ENCODE peak calls at places on chromosomes 13 and 19, in nine cellular contexts. R, Z, N, E, L, C, Y, D and M are unnamed samples.

GRCh38 chr13:112444001-112444311 is 67.8 kb downstream of the SPACA7 start:
- DNase-seq in R (peak; percentile 19), E (peak; percentile 78), L (peak; percentile 40), Y (peak; percentile 49), D (peak; percentile 63), C (peak; percentile 80), Z (no peak), N (peak; percentile 31), M (no peak)

GRCh38 chr19:41434450-41434849 is 5.3 kb downstream of the DMAC2 start:
- DNase-seq in E (no peak), Y (no peak), D (no peak), L (no peak), C (no peak), N (no peak), Z (no peak), R (no peak), M (no peak)

GRCh38 chr13:82358284-82358683 is 1524.0 kb downstream of the SLITRK1 start:
- DNase-seq in D (no peak), E (no peak), N (no peak), L (peak; percentile 26), Z (no peak), Y (no peak), C (no peak), R (no peak), M (no peak)

GRCh38 chr19:37362733-37363132 is 8.2 kb upstream of the ZNF527 start:
- DNase-seq in Z (no peak), L (peak; percentile 12), R (no peak), N (no peak), Y (no peak), C (no peak), D (no peak), E (peak; percentile 40), M (no peak)

GRCh38 chr19:47094557-47095517 is 18.7 kb downstream of the ZC3H4 start:
- DNase-seq in Z (no peak), N (no peak), C (peak; percentile 69), L (no peak), D (peak; percentile 49), E (no peak), R (no peak), Y (peak; percentile 56), M (no peak)

GRCh38 chr13:56201834-56202233 is 938.9 kb upstream of the PRR20A start:
- DNase-seq in C (no peak), L (no peak), R (no peak), Z (no peak), Y (no peak), E (no peak), D (no peak), N (no peak), M (no peak)

GRCh38 chr19:47494211-47494547 is 10.2 kb upstream of the KPTN start:
- DNase-seq in N (no peak), L (no peak), D (peak; percentile 4), C (no peak), R (no peak), E (no peak), Y (no peak), Z (no peak), M (no peak)

GRCh38 chr13:99774644-99775043 is 196.9 kb downstream of the ZIC5 start:
- DNase-seq in L (no peak), Y (no peak), R (no peak), Z (no peak), C (no peak), E (no peak), N (no peak), D (no peak), M (no peak)

GRCh38 chr19:18193388-18194207 is 580 bp downstream of the MPV17L2 start:
- DNase-seq in Y (no peak), N (no peak), D (peak; percentile 58), C (no peak), Z (no peak), E (no peak), L (peak; percentile 8), R (no peak), M (no peak)

GRCh38 chr19:18192673-18193387 is at the start of gene MPV17L2:
- DNase-seq in C (peak; percentile 99), N (peak; percentile 99), E (peak; percentile 99), R (peak; percentile 100), Y (peak; percentile 97), D (peak; percentile 100), L (peak; percentile 100), Z (peak; percentile 99), M (peak; percentile 100)

GRCh38 chr19:18196511-18196845 is 3.5 kb downstream of the MPV17L2 start:
- DNase-seq in N (no peak), Z (no peak), D (no peak), R (no peak), L (no peak), Y (no peak), C (no peak), E (no peak), M (no peak)

GRCh38 chr19:18194208-18194530 is 1.2 kb downstream of the MPV17L2 start:
- DNase-seq in L (no peak), N (no peak), C (no peak), R (no peak), D (no peak), Z (no peak), Y (no peak), E (no peak), M (no peak)

DNA sequence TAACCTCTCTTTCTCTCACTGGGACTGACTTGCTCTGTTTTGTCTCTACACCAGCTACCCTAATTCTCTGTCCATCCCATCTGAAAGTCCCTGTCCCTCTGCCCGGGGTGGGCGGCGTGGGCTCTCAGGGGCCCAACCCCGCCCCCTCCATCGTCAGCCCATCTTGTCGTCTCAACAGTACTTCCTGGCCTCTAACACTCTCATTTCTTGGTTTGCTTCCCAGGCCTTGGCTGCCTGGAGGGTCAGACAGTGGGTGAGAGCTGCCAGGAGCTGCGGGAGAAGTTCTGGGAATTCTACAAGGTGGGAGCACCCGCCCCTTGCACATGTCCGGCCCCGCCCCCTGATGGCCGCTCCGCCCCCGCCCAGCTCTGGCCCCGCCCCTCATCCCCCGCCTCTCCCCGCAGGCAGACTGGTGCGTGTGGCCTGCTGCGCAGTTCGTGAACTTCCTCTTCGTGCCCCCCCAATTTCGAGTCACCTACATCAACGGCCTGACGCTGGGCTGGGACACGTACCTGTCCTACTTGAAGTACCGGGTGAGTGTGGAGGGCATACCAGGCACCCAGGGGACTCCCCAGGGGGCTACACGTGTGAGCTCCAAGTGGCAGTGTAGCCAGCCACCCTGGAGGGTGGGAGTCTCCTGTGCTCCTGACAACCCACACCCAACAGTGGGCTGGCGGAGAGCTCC is 1.7 kb downstream of the MPV17L2 start:
- DNase-seq in R (peak; percentile 65), N (peak; percentile 74), Z (no peak), E (peak; percentile 78), L (peak; percentile 57), D (peak; percentile 66), Y (no peak), C (peak; percentile 50), M (no peak)
- H3K4me3 ChIP-seq in R (peak overlapping the region; percentile 78), N (peak overlapping the region; percentile 6), Z (peak overlapping the region; percentile 23), E (peak overlapping the region; percentile 83), L (peak overlapping the region; percentile 77), D (peak overlapping the region; percentile 90), Y (peak overlapping the region; percentile 27), C (no peak overlapping the region), M (no peak overlapping the region)

GRCh38 chr13:50124536-50125305 is 109.5 kb downstream of the KCNRG start:
- DNase-seq in D (peak; percentile 99), R (no peak), Z (peak; percentile 92), N (peak; percentile 95), E (peak; percentile 97), C (peak; percentile 97), Y (peak; percentile 96), L (peak; percentile 38), M (no peak)

GRCh38 chr13:50125306-50125555 is 110.0 kb downstream of the KCNRG start:
- DNase-seq in N (no peak), L (no peak), E (no peak), Y (no peak), D (no peak), C (no peak), Z (no peak), R (no peak), M (no peak)

GRCh38 chr13:50123002-50123401 is 107.8 kb downstream of the KCNRG start:
- DNase-seq in D (no peak), R (no peak), E (no peak), N (no peak), C (peak; percentile 22), Z (no peak), Y (no peak), L (no peak), M (no peak)

GRCh38 chr13:50123515-50123861 is 108.2 kb downstream of the KCNRG start:
- DNase-seq in L (no peak), N (no peak), E (no peak), Y (no peak), R (no peak), C (no peak), Z (no peak), D (no peak), M (no peak)

DNA sequence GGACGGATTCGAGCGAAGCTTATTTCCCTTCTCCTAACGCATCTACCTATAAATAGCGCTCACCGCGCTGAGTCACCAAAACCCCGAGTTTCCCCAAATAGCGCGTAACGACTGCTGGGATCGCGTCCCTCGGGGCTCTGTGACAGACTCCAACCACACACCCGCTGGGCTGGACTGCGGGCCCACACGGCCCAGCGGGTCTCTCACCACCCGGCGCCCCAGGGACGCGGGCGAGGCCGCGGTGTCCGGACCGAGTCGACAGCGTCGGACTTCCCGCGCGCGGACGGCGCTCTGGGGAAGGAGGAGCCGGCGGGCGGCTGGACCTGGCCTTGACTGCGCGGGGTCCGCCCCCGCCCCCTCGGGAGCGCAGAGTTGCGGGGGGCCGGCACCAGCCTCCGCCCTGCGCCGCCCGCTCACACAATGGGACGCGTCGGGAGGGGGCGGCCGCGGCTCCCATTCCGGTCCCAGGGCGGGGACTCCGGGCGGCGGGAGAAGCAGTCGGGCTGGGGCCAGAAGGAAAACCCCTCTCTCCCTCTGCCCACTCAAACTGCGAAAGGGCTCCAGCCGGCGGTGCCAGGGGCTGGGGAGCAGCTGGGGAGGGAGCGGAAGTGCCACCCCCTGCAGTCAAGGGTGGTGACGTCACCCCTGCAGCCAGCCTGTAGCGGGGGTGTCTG is 108.8 kb downstream of the KCNRG start:
- DNase-seq in R (peak; percentile 87), E (no peak), L (peak; percentile 94), N (peak; percentile 72), C (peak; percentile 85), Z (peak; percentile 81), Y (peak; percentile 70), D (peak; percentile 94), M (peak; percentile 92)
- TF ChIP-seq CTCF in R (no peak), E (no peak), L (no peak), N (no peak), C (no peak), Z (no peak), Y (no peak), D (no peak), M (peak; percentile 7)

GRCh38 chr13:114173753-114174152 is 5.3 kb upstream of the CFAP97D2 start:
- DNase-seq in Y (no peak), C (no peak), N (no peak), D (no peak), R (no peak), E (no peak), Z (no peak), L (peak; percentile 24), M (no peak)

GRCh38 chr13:114173261-114173660 is 5.8 kb upstream of the CFAP97D2 start:
- DNase-seq in C (no peak), Z (no peak), N (no peak), E (no peak), D (no peak), R (no peak), Y (no peak), L (no peak), M (no peak)

GRCh38 chr13:114179087-114179658 is at the start of gene CFAP97D2:
- DNase-seq in Y (no peak), L (no peak), C (no peak), N (no peak), E (no peak), D (no peak), R (no peak), Z (no peak), M (no peak)

GRCh38 chr13:114174529-114174941 is 4.5 kb upstream of the CFAP97D2 start:
- DNase-seq in L (no peak), Y (no peak), C (no peak), D (no peak), Z (no peak), E (no peak), N (no peak), R (no peak), M (no peak)

DNA sequence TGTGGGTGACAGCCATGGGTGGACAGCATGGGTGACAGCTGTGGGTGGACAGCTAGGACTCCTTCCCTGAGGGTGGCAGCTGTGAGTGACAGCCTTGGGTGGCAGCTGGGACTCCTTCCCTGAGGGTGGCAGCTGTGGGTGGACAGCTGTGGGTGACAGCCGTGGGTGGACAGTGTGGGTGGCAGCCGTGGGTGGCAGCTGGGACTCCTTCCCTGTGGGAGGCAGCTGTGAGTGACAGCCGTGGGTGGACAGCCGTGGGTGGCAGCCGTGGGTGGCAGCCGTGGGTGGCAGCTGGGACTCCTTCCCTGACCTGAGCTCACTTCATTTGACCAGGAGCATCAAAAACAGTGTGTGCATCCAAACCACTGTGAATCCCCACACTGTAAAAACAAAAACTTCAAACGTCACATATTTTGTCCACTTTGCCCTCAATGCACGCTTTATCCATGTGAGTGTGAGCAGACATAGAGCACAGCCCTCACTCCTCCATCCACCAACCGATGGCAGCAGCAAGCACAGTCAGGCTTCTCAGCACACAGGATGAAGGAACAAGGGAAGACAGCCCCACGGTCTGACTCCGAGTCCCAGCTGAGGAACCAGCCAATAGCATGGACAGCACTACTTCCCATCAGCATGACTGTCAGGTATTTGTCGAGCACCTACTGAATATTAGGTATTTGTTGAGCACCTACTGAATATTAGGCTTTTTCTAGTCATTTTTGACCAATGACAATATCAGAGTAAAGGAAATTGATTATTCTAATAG is 1.6 kb upstream of the CFAP97D2 start:
- DNase-seq in C (no peak), D (no peak), Y (no peak), E (no peak), Z (no peak), N (no peak), R (no peak), L (peak; percentile 16), M (no peak)
- H3K4me3 ChIP-seq in C (no peak overlapping the region), D (no peak overlapping the region), Y (no peak overlapping the region), E (no peak overlapping the region), Z (no peak overlapping the region), N (no peak overlapping the region), R (no peak overlapping the region), L (no peak overlapping the region), M (no peak overlapping the region)

GRCh38 chr19:55099557-55100506 is 17.6 kb downstream of the PPP1R12C start:
- DNase-seq in N (peak; percentile 16), E (no peak), R (no peak), Z (no peak), Y (no peak), L (no peak), C (no peak), D (peak; percentile 48), M (no peak)

GRCh38 chr19:55097864-55098715 is 19.3 kb downstream of the PPP1R12C start:
- DNase-seq in C (no peak), Y (no peak), R (no peak), Z (no peak), L (no peak), E (no peak), D (no peak), N (no peak), M (no peak)

GRCh38 chr19:55096061-55096701 is 20.5 kb downstream of the EPS8L1 start:
- DNase-seq in R (no peak), Z (no peak), E (no peak), L (no peak), Y (no peak), C (no peak), N (no peak), D (peak; percentile 28), M (no peak)

GRCh38 chr19:55101261-55101660 is 16.2 kb downstream of the PPP1R12C start:
- DNase-seq in E (no peak), Y (no peak), R (no peak), N (no peak), Z (no peak), L (no peak), D (peak; percentile 24), C (no peak), M (no peak)

DNA sequence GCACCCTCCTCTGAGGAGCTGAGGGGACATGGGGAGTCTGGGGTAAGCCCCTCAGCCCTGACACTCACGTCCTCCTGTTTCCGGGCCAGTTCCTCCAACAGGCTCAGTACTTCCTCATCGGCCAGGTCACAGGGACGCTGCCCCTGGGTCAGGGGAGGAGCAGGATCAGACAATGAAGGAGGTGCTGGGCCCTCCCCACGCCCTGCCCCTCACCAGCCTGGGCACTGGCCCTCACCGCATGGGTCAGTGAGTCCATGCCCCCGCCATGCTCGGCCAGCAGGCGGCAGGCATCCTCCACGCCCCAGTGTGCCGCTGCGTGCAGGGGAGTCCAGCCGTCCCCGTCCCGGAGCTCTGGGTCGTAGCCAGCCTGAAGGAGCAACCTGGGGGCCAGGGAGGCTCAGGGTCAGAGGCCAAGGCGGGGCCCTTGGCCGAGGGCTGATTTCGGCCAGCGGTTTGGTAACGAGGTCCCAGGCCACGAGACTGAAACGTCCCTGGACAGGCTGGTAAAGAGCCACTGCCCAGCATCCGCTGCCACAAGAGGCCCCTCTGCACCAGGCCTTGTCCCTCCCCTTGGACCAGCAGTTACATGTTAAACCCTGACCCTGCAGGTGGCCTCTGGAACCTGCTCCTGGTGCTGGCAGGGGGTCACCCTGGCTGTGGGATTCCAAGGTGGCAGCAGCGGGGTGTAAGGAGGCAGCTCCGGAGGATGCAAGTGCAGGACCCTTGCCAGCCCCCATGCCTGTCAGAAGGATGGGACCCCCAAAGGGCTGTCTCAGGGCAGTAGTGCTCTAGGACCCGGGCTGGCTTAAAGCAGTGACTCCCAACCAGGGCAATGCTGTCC is 18.5 kb downstream of the PPP1R12C start:
- DNase-seq in N (no peak), R (no peak), E (no peak), C (no peak), L (no peak), Y (no peak), D (peak; percentile 48), Z (no peak), M (no peak)
- TF ChIP-seq CTCF in N (no peak), R (no peak), E (peak; percentile 1), C (no peak), L (no peak), Y (no peak), D (no peak), Z (no peak), M (no peak)